ENCODE peak calls at places on chromosomes 4 and X, in five cellular contexts. P, B, S, D and Q are unnamed samples. For H3K27me3, the result is how much of the 10 kb centered on the place peaks cover.

GRCh38 chr4:101850698-101851097 is 60.2 kb downstream of the BANK1 start:
- DNase-seq in B (no peak), P (no peak), D (no peak), S (no peak), Q (no peak)

GRCh38 chrX:103556941-103557340 is 28.4 kb upstream of the TCEAL4 start:
- DNase-seq in P (no peak), B (no peak), S (no peak), D (peak), Q (no peak)

GRCh38 chr4:174575436-174575835 is 53.1 kb upstream of the HPGD start:
- DNase-seq in D (no peak), P (no peak), B (no peak), S (no peak), Q (no peak)

GRCh38 chr4:6134612-6135220 is 65.6 kb downstream of the JAKMIP1 start:
- DNase-seq in B (peak), P (peak), S (no peak), D (peak), Q (no peak)

GRCh38 chrX:9700555-9700954 is 65.1 kb downstream of the GPR143 start:
- DNase-seq in B (no peak), P (no peak), D (peak), S (no peak), Q (no peak)

GRCh38 chr4:167868163-167868562 is 224.2 kb upstream of the ANXA10 start:
- DNase-seq in S (no peak), D (no peak), B (no peak), P (no peak), Q (no peak)

GRCh38 chrX:49225858-49226257 is 7.3 kb downstream of the CACNA1F start:
- DNase-seq in B (no peak), D (no peak), P (no peak), S (no peak), Q (no peak)

GRCh38 chr4:57308301-57308700 is 198.1 kb upstream of the IGFBP7 start:
- DNase-seq in P (no peak), B (no peak), S (no peak), D (no peak), Q (no peak)

GRCh38 chrX:151912221-151912620 is 468 bp upstream of the MAGEA4 start:
- DNase-seq in D (no peak), B (no peak), S (no peak), P (no peak), Q (no peak)

GRCh38 chr4:177251237-177251636 is 58.4 kb upstream of the NEIL3 start:
- DNase-seq in S (no peak), D (no peak), P (no peak), B (no peak), Q (no peak)

GRCh38 chr4:183635333-183635732 is 23.7 kb downstream of the RWDD4 start:
- DNase-seq in S (no peak), P (no peak), D (peak), B (no peak), Q (no peak)

GRCh38 chr4:20773144-20773997 is 73.1 kb downstream of the PACRGL start:
- DNase-seq in S (peak), D (peak), P (peak), B (peak), Q (no peak)

GRCh38 chrX:106341823-106342222 is 173.7 kb downstream of the PWWP3B start:
- DNase-seq in P (no peak), B (peak), S (no peak), D (no peak), Q (no peak)

GRCh38 chrX:51814066-51814465 is 70.8 kb downstream of the GSPT2 start:
- DNase-seq in S (no peak), P (no peak), D (no peak), B (no peak), Q (no peak)
- H3K27me3 ChIP-seq in S (under half), P (under half), D (under half), B (under half), Q (under half)

GRCh38 chr4:82918091-82918490 is 17.6 kb downstream of the THAP9 start:
- DNase-seq in D (no peak), S (no peak), B (no peak), P (no peak), Q (no peak)

GRCh38 chr4:82921795-82922194 is 21.3 kb downstream of the THAP9 start:
- DNase-seq in B (no peak), D (no peak), P (no peak), S (no peak), Q (no peak)
- H2AFZ ChIP-seq in B (no peak), D (no peak), P (no peak), S (no peak), Q (no peak)

GRCh38 chr4:4762909-4763814 is 96.3 kb upstream of the MSX1 start:
- DNase-seq in S (no peak), B (peak), D (peak), P (no peak), Q (no peak)

GRCh38 chr4:4766570-4766969 is 92.9 kb upstream of the MSX1 start:
- DNase-seq in P (no peak), B (no peak), S (no peak), D (no peak), Q (no peak)

GRCh38 chr4:4764506-4764905 is 95.0 kb upstream of the MSX1 start:
- DNase-seq in S (no peak), P (no peak), D (no peak), B (no peak), Q (no peak)

GRCh38 chr4:4763815-4764202 is 95.7 kb upstream of the MSX1 start:
- DNase-seq in D (no peak), P (no peak), S (no peak), B (peak), Q (no peak)

GRCh38 chr4:4765811-4766210 is 93.7 kb upstream of the MSX1 start:
- DNase-seq in S (no peak), P (no peak), D (no peak), B (no peak), Q (no peak)
- H3K27me3 ChIP-seq in S (under half), P (under half), D (under half), B (under half), Q (under half)

GRCh38 chr4:68124262-68124661 is 5.4 kb downstream of the TMPRSS11F start:
- DNase-seq in B (no peak), D (no peak), P (no peak), S (no peak), Q (no peak)

GRCh38 chr4:68132342-68132741 is 2.7 kb upstream of the TMPRSS11F start:
- DNase-seq in P (no peak), S (no peak), D (no peak), B (no peak), Q (no peak)

DNA sequence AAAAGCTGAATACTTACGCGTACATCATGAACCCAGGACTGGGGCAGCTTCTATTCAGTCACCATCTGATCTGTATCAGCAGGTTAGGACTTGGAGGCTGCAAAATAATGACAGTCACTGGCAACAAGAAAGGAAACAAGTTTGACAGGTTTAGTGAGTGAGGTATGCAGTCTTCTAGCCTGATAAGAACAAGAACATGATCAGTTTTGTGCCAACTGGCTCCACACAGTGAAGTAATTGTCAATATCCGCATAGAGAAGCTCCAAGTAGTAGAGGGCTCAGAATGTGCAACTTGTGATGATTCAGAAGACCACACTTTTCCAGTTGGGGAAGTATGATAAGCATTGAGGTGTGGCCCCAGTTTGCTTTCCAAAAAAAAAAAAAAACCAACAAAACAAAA is at the start of gene TMPRSS11F:
- DNase-seq in D (no peak), P (peak), S (no peak), B (peak), Q (peak)
- H2AFZ ChIP-seq in D (peak), P (peak), S (no peak), B (peak), Q (peak)

DNA sequence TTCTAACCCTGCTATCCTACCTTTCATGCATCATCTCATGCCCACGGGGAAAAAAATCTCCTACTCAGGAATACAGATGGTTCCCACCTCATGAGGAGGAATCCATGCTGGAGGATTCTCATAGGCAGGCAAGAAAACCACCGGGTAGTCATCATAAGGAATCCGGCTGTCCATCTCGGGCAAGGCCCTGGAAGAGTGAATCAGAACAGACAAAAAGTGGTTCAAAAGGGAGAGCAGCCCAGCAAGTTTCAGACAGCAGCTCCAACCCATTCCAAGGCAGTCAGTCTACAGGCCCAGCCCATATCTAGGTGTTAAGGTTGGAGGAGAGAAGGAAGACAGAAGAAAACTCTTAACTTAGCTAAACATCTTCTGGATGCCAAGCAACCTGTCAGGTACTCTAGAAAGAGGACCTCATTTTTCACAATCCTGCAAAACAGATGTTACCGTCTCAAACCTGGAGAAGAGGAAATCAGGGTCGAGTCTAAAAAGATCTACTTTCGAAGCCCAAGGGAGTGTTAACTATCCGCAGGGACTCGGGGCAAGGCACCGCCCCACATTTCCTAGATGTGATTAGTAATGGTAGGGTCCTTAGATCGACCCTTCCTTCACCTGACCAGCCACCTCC is 447 bp downstream of the PDZD11 start:
- DNase-seq in B (no peak), D (no peak), P (no peak), S (no peak), Q (no peak)
- H3K27me3 ChIP-seq in B (under half), D (under half), P (under half), S (under half), Q (under half)

GRCh38 chr4:139557506-139558110 is 1.6 kb upstream of the SETD7 start:
- DNase-seq in P (no peak), B (no peak), D (no peak), S (no peak), Q (no peak)
- H2AFZ ChIP-seq in P (peak), B (peak), D (no peak), S (peak), Q (no peak)